ENCODE peak calls at places on chromosomes 5 and 9, in nine cellular contexts. One of them, this sample, is unnamed.

GRCh38 chr9:109918359-109919163 is 138.6 kb downstream of the PALM2AKAP2 start:
- DNase-seq in breast epithelium: no peak
- DNase-seq in heart left ventricle: no peak
- DNase-seq in gastrocnemius medialis: peak; percentile 61
- DNase-seq in HCT116: no peak
- DNase-seq in uterus: no peak
- DNase-seq in A549: no peak
- DNase-seq in stomach: no peak
- DNase-seq in upper lobe of left lung: no peak
- DNase-seq in this sample: peak; percentile 70

GRCh38 chr5:69074664-69075521 is 18.9 kb upstream of the SLC30A5 start:
- DNase-seq in breast epithelium: no peak
- DNase-seq in heart left ventricle: no peak
- DNase-seq in gastrocnemius medialis: no peak
- DNase-seq in HCT116: no peak
- DNase-seq in uterus: no peak
- DNase-seq in A549: no peak
- DNase-seq in stomach: no peak
- DNase-seq in upper lobe of left lung: no peak
- DNase-seq in this sample: no peak

GRCh38 chr5:109826426-109826825 is 136.7 kb downstream of the MAN2A1 start:
- DNase-seq in breast epithelium: no peak
- DNase-seq in heart left ventricle: no peak
- DNase-seq in gastrocnemius medialis: no peak
- DNase-seq in HCT116: no peak
- DNase-seq in uterus: no peak
- DNase-seq in A549: no peak
- DNase-seq in stomach: no peak
- DNase-seq in upper lobe of left lung: no peak
- DNase-seq in this sample: no peak

GRCh38 chr5:126384985-126385384 is 38.2 kb upstream of the GRAMD2B start:
- DNase-seq in breast epithelium: no peak
- DNase-seq in heart left ventricle: no peak
- DNase-seq in gastrocnemius medialis: no peak
- DNase-seq in HCT116: no peak
- DNase-seq in uterus: no peak
- DNase-seq in A549: no peak
- DNase-seq in stomach: no peak
- DNase-seq in upper lobe of left lung: no peak
- DNase-seq in this sample: no peak

GRCh38 chr5:74418709-74419108 is 221.8 kb downstream of the ENC1 start:
- DNase-seq in breast epithelium: no peak
- DNase-seq in heart left ventricle: no peak
- DNase-seq in gastrocnemius medialis: no peak
- DNase-seq in HCT116: no peak
- DNase-seq in uterus: no peak
- DNase-seq in A549: no peak
- DNase-seq in stomach: no peak
- DNase-seq in upper lobe of left lung: no peak
- DNase-seq in this sample: no peak

GRCh38 chr9:86589273-86589672 is 235.1 kb upstream of the TUT7 start:
- DNase-seq in breast epithelium: no peak
- DNase-seq in heart left ventricle: no peak
- DNase-seq in gastrocnemius medialis: no peak
- DNase-seq in HCT116: no peak
- DNase-seq in uterus: no peak
- DNase-seq in A549: no peak
- DNase-seq in stomach: no peak
- DNase-seq in upper lobe of left lung: no peak
- DNase-seq in this sample: no peak

GRCh38 chr9:109512170-109512756 is 14.2 kb upstream of the PTPN3 start:
- DNase-seq in breast epithelium: no peak
- DNase-seq in heart left ventricle: no peak
- DNase-seq in gastrocnemius medialis: no peak
- DNase-seq in HCT116: no peak
- DNase-seq in uterus: no peak
- DNase-seq in A549: no peak
- DNase-seq in stomach: no peak
- DNase-seq in upper lobe of left lung: no peak
- DNase-seq in this sample: no peak

GRCh38 chr5:136276946-136277345 is 84.0 kb upstream of the SMIM32 start:
- DNase-seq in breast epithelium: no peak
- DNase-seq in heart left ventricle: no peak
- DNase-seq in gastrocnemius medialis: no peak
- DNase-seq in HCT116: no peak
- DNase-seq in uterus: no peak
- DNase-seq in A549: no peak
- DNase-seq in stomach: no peak
- DNase-seq in upper lobe of left lung: no peak
- DNase-seq in this sample: no peak

GRCh38 chr9:90141723-90142122 is 500.9 kb downstream of the DIRAS2 start:
- DNase-seq in breast epithelium: no peak
- DNase-seq in heart left ventricle: no peak
- DNase-seq in gastrocnemius medialis: no peak
- DNase-seq in HCT116: no peak
- DNase-seq in uterus: no peak
- DNase-seq in A549: no peak
- DNase-seq in stomach: no peak
- DNase-seq in upper lobe of left lung: no peak
- DNase-seq in this sample: no peak

GRCh38 chr5:113776832-113777525 is 263.5 kb downstream of the YTHDC2 start:
- DNase-seq in breast epithelium: no peak
- DNase-seq in heart left ventricle: no peak
- DNase-seq in gastrocnemius medialis: no peak
- DNase-seq in HCT116: no peak
- DNase-seq in uterus: no peak
- DNase-seq in A549: no peak
- DNase-seq in stomach: peak; percentile 44
- DNase-seq in upper lobe of left lung: no peak
- DNase-seq in this sample: no peak

GRCh38 chr5:69206528-69207190 is 17.3 kb downstream of the CENPH start:
- DNase-seq in breast epithelium: no peak
- DNase-seq in heart left ventricle: no peak
- DNase-seq in gastrocnemius medialis: no peak
- DNase-seq in HCT116: peak; percentile 50
- DNase-seq in uterus: no peak
- DNase-seq in A549: no peak
- DNase-seq in stomach: peak; percentile 38
- DNase-seq in upper lobe of left lung: no peak
- DNase-seq in this sample: no peak

GRCh38 chr9:71768388-71769174 is at the start of gene CEMIP2:
- DNase-seq in breast epithelium: peak; percentile 89
- DNase-seq in heart left ventricle: peak; percentile 93
- DNase-seq in gastrocnemius medialis: peak; percentile 88
- DNase-seq in HCT116: peak; percentile 62
- DNase-seq in uterus: peak; percentile 87
- DNase-seq in A549: peak; percentile 60
- DNase-seq in stomach: peak; percentile 93
- DNase-seq in upper lobe of left lung: peak; percentile 94
- DNase-seq in this sample: peak; percentile 96
- TF ChIP-seq POLR2A in breast epithelium: peak; percentile 76
- TF ChIP-seq POLR2A in heart left ventricle: peak; percentile 95
- TF ChIP-seq POLR2A in gastrocnemius medialis: peak; percentile 91
- TF ChIP-seq POLR2A in HCT116: peak; percentile 42
- TF ChIP-seq POLR2A in uterus: peak; percentile 90
- TF ChIP-seq POLR2A in A549: peak; percentile 98
- TF ChIP-seq POLR2A in stomach: no peak
- TF ChIP-seq POLR2A in upper lobe of left lung: no peak
- TF ChIP-seq POLR2A in this sample: peak; percentile 96

DNA sequence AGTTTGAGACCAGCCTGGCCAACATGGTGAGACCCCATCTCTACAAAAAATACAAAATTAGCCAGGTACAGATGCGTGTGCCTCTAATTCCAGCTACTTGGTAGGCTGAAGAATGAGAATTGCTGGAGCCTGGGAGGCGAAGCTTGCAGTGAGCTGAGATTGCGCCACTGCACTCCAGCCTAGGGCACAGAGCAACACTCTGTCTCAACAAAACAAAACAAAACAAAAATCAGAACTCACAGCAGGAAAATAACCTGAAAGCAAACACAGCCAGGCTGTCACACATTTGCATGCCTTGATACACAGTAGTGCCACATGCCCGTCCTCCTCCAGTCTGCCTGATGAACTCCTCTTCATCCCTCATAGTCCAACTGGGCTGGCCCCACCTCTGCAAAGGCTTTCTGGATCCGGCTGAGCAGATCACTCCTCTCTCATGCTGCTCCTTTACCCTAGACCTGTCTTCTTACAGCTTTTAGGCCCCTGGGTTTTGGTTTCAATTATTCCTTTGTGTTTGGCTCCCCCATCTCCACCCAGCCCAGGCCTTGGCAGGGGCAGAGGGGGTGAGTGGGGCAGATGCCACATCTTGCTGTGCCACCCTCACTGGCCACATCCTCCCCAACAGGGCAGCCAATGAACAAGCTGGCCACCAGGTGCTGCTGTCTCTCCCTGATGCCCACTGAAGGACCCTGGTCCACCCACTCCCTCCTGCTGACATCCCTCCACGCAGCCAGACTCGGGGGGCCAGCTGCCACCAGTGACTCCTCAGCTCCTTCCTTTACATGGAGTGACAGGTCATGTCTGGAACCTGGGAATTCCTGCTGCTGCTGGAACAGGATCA is 62.0 kb upstream of the GGTA1 start:
- DNase-seq in breast epithelium: no peak
- DNase-seq in heart left ventricle: no peak
- DNase-seq in gastrocnemius medialis: no peak
- DNase-seq in HCT116: no peak
- DNase-seq in uterus: no peak
- DNase-seq in A549: no peak
- DNase-seq in stomach: no peak
- DNase-seq in upper lobe of left lung: no peak
- DNase-seq in this sample: no peak
- TF ChIP-seq CTCF in breast epithelium: no peak
- TF ChIP-seq CTCF in heart left ventricle: no peak
- TF ChIP-seq CTCF in gastrocnemius medialis: no peak
- TF ChIP-seq CTCF in HCT116: no peak
- TF ChIP-seq CTCF in uterus: no peak
- TF ChIP-seq CTCF in A549: no peak
- TF ChIP-seq CTCF in stomach: no peak
- TF ChIP-seq CTCF in upper lobe of left lung: no peak
- TF ChIP-seq CTCF in this sample: no peak

DNA sequence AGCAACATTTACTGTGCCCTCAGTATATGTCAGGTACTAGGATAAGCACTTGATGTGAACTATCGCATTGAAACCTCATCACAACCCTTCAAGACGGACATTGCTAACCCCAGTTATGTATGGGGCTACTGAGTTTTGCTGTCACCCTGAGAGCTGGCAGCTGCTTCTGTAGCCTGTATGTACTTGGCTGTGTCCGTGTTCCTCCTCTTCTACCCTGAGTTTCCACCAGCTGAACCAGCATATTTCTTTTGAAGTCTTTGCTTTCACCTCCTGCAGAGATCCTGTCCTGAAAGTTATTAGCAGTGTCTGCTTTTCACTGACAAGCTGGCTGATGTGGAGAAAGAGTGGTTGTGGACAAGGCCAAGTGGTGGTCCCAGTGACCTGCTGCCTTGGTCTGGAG is 63.3 kb downstream of the ADGRV1 start:
- DNase-seq in breast epithelium: no peak
- DNase-seq in heart left ventricle: no peak
- DNase-seq in gastrocnemius medialis: no peak
- DNase-seq in HCT116: no peak
- DNase-seq in uterus: no peak
- DNase-seq in A549: no peak
- DNase-seq in stomach: no peak
- DNase-seq in upper lobe of left lung: no peak
- DNase-seq in this sample: no peak
- TF ChIP-seq POLR2A in breast epithelium: no peak
- TF ChIP-seq POLR2A in heart left ventricle: no peak
- TF ChIP-seq POLR2A in gastrocnemius medialis: no peak
- TF ChIP-seq POLR2A in HCT116: no peak
- TF ChIP-seq POLR2A in uterus: no peak
- TF ChIP-seq POLR2A in A549: no peak
- TF ChIP-seq POLR2A in stomach: no peak
- TF ChIP-seq POLR2A in upper lobe of left lung: no peak
- TF ChIP-seq POLR2A in this sample: no peak

GRCh38 chr9:93431498-93432105 is 19.9 kb upstream of the FAM120A start:
- DNase-seq in breast epithelium: no peak
- DNase-seq in heart left ventricle: no peak
- DNase-seq in gastrocnemius medialis: no peak
- DNase-seq in HCT116: no peak
- DNase-seq in uterus: no peak
- DNase-seq in A549: no peak
- DNase-seq in stomach: no peak
- DNase-seq in upper lobe of left lung: no peak
- DNase-seq in this sample: no peak

GRCh38 chr9:93422987-93423386 is 28.5 kb upstream of the FAM120A start:
- DNase-seq in breast epithelium: no peak
- DNase-seq in heart left ventricle: no peak
- DNase-seq in gastrocnemius medialis: no peak
- DNase-seq in HCT116: no peak
- DNase-seq in uterus: no peak
- DNase-seq in A549: no peak
- DNase-seq in stomach: no peak
- DNase-seq in upper lobe of left lung: no peak
- DNase-seq in this sample: no peak

GRCh38 chr9:93432964-93433363 is 18.5 kb upstream of the FAM120A start:
- DNase-seq in breast epithelium: no peak
- DNase-seq in heart left ventricle: no peak
- DNase-seq in gastrocnemius medialis: no peak
- DNase-seq in HCT116: no peak
- DNase-seq in uterus: no peak
- DNase-seq in A549: no peak
- DNase-seq in stomach: no peak
- DNase-seq in upper lobe of left lung: no peak
- DNase-seq in this sample: no peak

GRCh38 chr9:93427655-93428379 is 23.7 kb upstream of the FAM120A start:
- DNase-seq in breast epithelium: no peak
- DNase-seq in heart left ventricle: no peak
- DNase-seq in gastrocnemius medialis: no peak
- DNase-seq in HCT116: no peak
- DNase-seq in uterus: no peak
- DNase-seq in A549: no peak
- DNase-seq in stomach: no peak
- DNase-seq in upper lobe of left lung: peak; percentile 26
- DNase-seq in this sample: peak; percentile 50
- TF ChIP-seq CTCF in breast epithelium: no peak
- TF ChIP-seq CTCF in heart left ventricle: peak; percentile 18
- TF ChIP-seq CTCF in gastrocnemius medialis: no peak
- TF ChIP-seq CTCF in HCT116: no peak
- TF ChIP-seq CTCF in uterus: no peak
- TF ChIP-seq CTCF in A549: peak; percentile 8
- TF ChIP-seq CTCF in stomach: no peak
- TF ChIP-seq CTCF in upper lobe of left lung: no peak
- TF ChIP-seq CTCF in this sample: no peak